ENCODE peak calls at places on chromosomes 13 and 19, in four cellular contexts. One of them, this sample, is unnamed.

GRCh38 chr19:53365899-53366493 is 491 bp downstream of the ZNF525 start:
- DNase-seq in H1: no peak
- DNase-seq in astrocyte: peak
- DNase-seq in mammary epithelial cell: peak
- DNase-seq in this sample: peak

GRCh38 chr13:35690546-35690945 is 214.1 kb upstream of the MAB21L1 start:
- DNase-seq in H1: no peak
- DNase-seq in astrocyte: peak
- DNase-seq in mammary epithelial cell: peak
- DNase-seq in this sample: no peak

GRCh38 chr19:55437410-55437809 is 5.7 kb downstream of the SHISA7 start:
- DNase-seq in H1: peak
- DNase-seq in astrocyte: peak
- DNase-seq in mammary epithelial cell: peak
- DNase-seq in this sample: peak

GRCh38 chr13:104289400-104289799 is 1223.2 kb upstream of the SLC10A2 start:
- DNase-seq in H1: no peak
- DNase-seq in astrocyte: peak
- DNase-seq in mammary epithelial cell: no peak
- DNase-seq in this sample: no peak

GRCh38 chr13:99086869-99087129 is 108.9 kb upstream of the DOCK9 start:
- DNase-seq in H1: no peak
- DNase-seq in astrocyte: peak
- DNase-seq in mammary epithelial cell: peak
- DNase-seq in this sample: no peak

GRCh38 chr13:52862358-52863206 is 14.1 kb upstream of the PCDH8 start:
- DNase-seq in H1: peak
- DNase-seq in astrocyte: no peak
- DNase-seq in mammary epithelial cell: no peak
- DNase-seq in this sample: peak

GRCh38 chr13:50125306-50125555 is 110.0 kb downstream of the KCNRG start:
- DNase-seq in H1: no peak
- DNase-seq in astrocyte: no peak
- DNase-seq in mammary epithelial cell: no peak
- DNase-seq in this sample: no peak

GRCh38 chr13:44306401-44307192 is 67.0 kb upstream of the SERP2 start:
- DNase-seq in H1: peak
- DNase-seq in astrocyte: peak
- DNase-seq in mammary epithelial cell: peak
- DNase-seq in this sample: no peak

GRCh38 chr13:112733661-112734379 is 44.0 kb downstream of the ATP11A start:
- DNase-seq in H1: no peak
- DNase-seq in astrocyte: peak
- DNase-seq in mammary epithelial cell: no peak
- DNase-seq in this sample: no peak

GRCh38 chr13:86559915-86560314 is 760.7 kb upstream of the SLITRK6 start:
- DNase-seq in H1: no peak
- DNase-seq in astrocyte: no peak
- DNase-seq in mammary epithelial cell: no peak
- DNase-seq in this sample: no peak

GRCh38 chr19:46607441-46607841 is 6.3 kb downstream of the CALM3 start:
- DNase-seq in H1: no peak
- DNase-seq in astrocyte: no peak
- DNase-seq in mammary epithelial cell: no peak
- DNase-seq in this sample: no peak

GRCh38 chr19:31308781-31309180 is 40.5 kb downstream of the TSHZ3 start:
- DNase-seq in H1: no peak
- DNase-seq in astrocyte: no peak
- DNase-seq in mammary epithelial cell: no peak
- DNase-seq in this sample: no peak

GRCh38 chr13:20798027-20798426 is 24.3 kb upstream of the EEF1AKMT1 start:
- DNase-seq in H1: no peak
- DNase-seq in astrocyte: no peak
- DNase-seq in mammary epithelial cell: no peak
- DNase-seq in this sample: no peak

GRCh38 chr13:94079876-94080275 is 399.6 kb downstream of the DCT start:
- DNase-seq in H1: no peak
- DNase-seq in astrocyte: peak
- DNase-seq in mammary epithelial cell: no peak
- DNase-seq in this sample: no peak

GRCh38 chr13:80235559-80236296 is 105.2 kb downstream of the SPRY2 start:
- DNase-seq in H1: no peak
- DNase-seq in astrocyte: peak
- DNase-seq in mammary epithelial cell: peak
- DNase-seq in this sample: peak

GRCh38 chr19:9883231-9883758 is 48.2 kb downstream of the PIN1 start:
- DNase-seq in H1: no peak
- DNase-seq in astrocyte: no peak
- DNase-seq in mammary epithelial cell: peak
- DNase-seq in this sample: no peak

GRCh38 chr19:48915757-48916156 is 15.6 kb downstream of the NUCB1 start:
- DNase-seq in H1: no peak
- DNase-seq in astrocyte: no peak
- DNase-seq in mammary epithelial cell: no peak
- DNase-seq in this sample: no peak

GRCh38 chr19:15432018-15432494 is 13.3 kb upstream of the AKAP8L start:
- DNase-seq in H1: no peak
- DNase-seq in astrocyte: no peak
- DNase-seq in mammary epithelial cell: no peak
- DNase-seq in this sample: no peak

GRCh38 chr19:9793051-9793591 is 24.6 kb upstream of the ZNF846 start:
- DNase-seq in H1: no peak
- DNase-seq in astrocyte: peak
- DNase-seq in mammary epithelial cell: peak
- DNase-seq in this sample: peak

GRCh38 chr19:919157-920050 is 2.3 kb downstream of the KISS1R start:
- DNase-seq in H1: peak
- DNase-seq in astrocyte: no peak
- DNase-seq in mammary epithelial cell: peak
- DNase-seq in this sample: peak

GRCh38 chr13:111961793-111962192 is 105.2 kb upstream of the SOX1 start:
- DNase-seq in H1: no peak
- DNase-seq in astrocyte: no peak
- DNase-seq in mammary epithelial cell: no peak
- DNase-seq in this sample: no peak

GRCh38 chr13:59356607-59357006 is 807.1 kb downstream of the DIAPH3 start:
- DNase-seq in H1: no peak
- DNase-seq in astrocyte: peak
- DNase-seq in mammary epithelial cell: no peak
- DNase-seq in this sample: no peak

DNA sequence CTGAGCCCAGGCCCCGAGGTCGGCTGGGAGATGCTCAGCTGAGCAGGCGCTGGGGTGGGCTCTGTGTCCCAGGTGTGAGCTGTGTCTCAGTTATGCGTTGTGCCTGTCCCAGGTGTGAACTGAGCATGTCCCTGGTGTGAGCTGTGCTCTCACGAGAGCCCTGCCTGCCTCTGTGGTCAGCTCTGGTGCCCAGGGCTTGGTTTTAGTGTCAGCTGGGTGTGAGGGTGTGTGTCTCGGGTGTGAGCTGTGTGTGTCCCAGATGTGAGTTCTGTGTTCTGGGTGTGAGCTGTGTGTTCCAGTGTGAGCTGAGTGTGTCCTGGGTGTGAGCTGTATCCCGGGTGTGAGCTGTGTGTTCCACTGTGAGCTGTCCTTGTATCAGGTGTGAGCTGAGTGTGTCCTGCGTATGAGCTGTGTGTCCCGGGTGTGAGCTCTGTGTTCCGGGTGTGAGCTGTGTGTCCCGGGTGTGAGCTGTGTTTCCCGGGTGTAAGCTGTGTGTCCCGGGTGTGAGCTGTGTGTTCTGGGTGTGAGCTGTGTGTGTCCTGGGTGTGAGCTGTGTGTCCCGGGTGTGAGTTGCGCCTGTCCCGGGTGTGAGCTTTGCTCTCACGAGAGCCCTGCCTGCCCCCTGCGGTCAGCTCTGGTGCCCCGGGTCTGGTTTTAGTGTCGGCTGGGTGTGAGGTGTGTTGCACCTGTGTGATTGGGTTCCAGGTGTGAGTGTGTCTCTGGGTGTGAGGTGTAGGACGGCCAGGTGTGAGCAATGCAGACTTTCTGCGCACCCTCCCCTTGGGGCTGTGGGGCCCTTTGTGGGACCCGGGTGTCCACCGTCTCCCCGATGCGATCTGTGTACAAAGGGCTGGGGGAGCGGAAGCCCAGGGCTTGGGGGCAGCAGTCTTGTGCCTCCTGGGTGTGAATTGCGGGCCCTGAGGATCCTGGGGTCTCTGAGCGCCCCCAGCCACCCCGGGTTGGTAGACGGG is 7.1 kb upstream of the PEAK3 start:
- DNase-seq in H1: no peak
- DNase-seq in astrocyte: no peak
- DNase-seq in mammary epithelial cell: no peak
- DNase-seq in this sample: no peak
- H3K4me2 ChIP-seq in H1: no peak
- H3K4me2 ChIP-seq in astrocyte: peak
- H3K4me2 ChIP-seq in mammary epithelial cell: no peak
- H3K4me2 ChIP-seq in this sample: no peak

DNA sequence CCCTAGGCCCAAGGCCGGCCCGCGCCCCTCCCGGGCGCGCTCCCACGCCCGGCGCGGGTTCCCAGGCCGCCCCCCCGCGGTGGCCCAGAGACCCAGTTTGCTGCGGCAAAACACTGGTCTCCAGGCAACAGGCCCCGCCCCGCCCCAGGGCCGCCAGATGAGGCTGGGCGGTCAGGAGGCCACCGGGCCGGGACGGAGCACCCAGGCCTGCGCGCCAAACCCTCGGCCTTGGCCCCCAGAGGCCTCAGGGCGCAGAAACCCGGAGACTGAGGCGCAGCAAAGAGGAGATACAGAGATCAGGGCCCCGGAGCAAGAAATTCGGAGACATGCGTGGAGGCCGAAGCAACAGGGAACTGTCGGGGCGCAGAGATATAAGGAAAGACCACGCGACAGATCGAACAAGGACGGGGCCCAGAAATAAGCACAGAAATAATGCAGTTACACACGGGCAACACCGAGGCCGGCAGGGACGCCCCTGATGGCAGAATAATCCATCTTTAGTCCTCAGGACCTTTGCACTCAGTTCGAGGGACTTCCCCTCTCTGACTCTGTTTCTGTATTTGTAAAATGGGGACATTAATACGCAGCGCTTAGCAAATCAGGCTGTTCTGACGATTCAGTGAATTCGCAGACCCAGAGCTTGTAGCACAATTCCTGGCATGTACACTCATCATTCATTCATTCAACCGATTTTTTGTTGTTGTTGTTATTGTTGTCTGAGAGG is 20.8 kb upstream of the ERCC1 start:
- DNase-seq in H1: peak
- DNase-seq in astrocyte: peak
- DNase-seq in mammary epithelial cell: peak
- DNase-seq in this sample: peak
- H3K4me2 ChIP-seq in H1: peak
- H3K4me2 ChIP-seq in astrocyte: peak
- H3K4me2 ChIP-seq in mammary epithelial cell: peak
- H3K4me2 ChIP-seq in this sample: peak

GRCh38 chr13:27415116-27415515 is 9.3 kb upstream of the GTF3A start:
- DNase-seq in H1: no peak
- DNase-seq in astrocyte: no peak
- DNase-seq in mammary epithelial cell: no peak
- DNase-seq in this sample: no peak
- H3K4me2 ChIP-seq in H1: no peak
- H3K4me2 ChIP-seq in astrocyte: no peak
- H3K4me2 ChIP-seq in mammary epithelial cell: no peak
- H3K4me2 ChIP-seq in this sample: no peak

DNA sequence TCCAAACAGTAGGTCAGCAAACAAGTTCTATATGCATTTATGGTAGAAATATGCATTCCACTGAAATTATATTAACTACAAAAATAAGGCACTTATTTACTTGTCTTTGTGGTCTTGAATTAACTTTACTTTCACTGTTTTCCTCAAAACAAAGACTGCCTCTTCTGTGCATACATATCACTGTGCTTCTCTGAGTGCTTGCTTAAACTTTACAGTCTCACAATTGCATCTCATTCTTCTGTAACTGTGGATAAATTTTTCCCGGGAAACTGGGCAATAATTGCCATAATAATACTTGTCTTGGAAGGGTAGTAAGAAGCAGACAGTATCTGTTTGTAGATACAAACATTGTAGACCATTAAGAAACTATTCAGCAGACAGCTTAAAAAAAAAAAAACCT is 38.4 kb downstream of the EFNB2 start:
- DNase-seq in H1: no peak
- DNase-seq in astrocyte: no peak
- DNase-seq in mammary epithelial cell: no peak
- DNase-seq in this sample: no peak
- H3K4me2 ChIP-seq in H1: no peak
- H3K4me2 ChIP-seq in astrocyte: no peak
- H3K4me2 ChIP-seq in mammary epithelial cell: no peak
- H3K4me2 ChIP-seq in this sample: no peak

GRCh38 chr19:37954421-37954874 is 47.4 kb downstream of the SIPA1L3 start:
- DNase-seq in H1: no peak
- DNase-seq in astrocyte: no peak
- DNase-seq in mammary epithelial cell: no peak
- DNase-seq in this sample: no peak
- H3K4me2 ChIP-seq in H1: no peak
- H3K4me2 ChIP-seq in astrocyte: no peak
- H3K4me2 ChIP-seq in mammary epithelial cell: no peak
- H3K4me2 ChIP-seq in this sample: no peak

GRCh38 chr13:101520672-101521071 is 68.2 kb downstream of the ITGBL1 start:
- DNase-seq in H1: no peak
- DNase-seq in astrocyte: peak
- DNase-seq in mammary epithelial cell: peak
- DNase-seq in this sample: no peak
- H3K4me2 ChIP-seq in H1: no peak
- H3K4me2 ChIP-seq in astrocyte: peak
- H3K4me2 ChIP-seq in mammary epithelial cell: no peak
- H3K4me2 ChIP-seq in this sample: no peak

DNA sequence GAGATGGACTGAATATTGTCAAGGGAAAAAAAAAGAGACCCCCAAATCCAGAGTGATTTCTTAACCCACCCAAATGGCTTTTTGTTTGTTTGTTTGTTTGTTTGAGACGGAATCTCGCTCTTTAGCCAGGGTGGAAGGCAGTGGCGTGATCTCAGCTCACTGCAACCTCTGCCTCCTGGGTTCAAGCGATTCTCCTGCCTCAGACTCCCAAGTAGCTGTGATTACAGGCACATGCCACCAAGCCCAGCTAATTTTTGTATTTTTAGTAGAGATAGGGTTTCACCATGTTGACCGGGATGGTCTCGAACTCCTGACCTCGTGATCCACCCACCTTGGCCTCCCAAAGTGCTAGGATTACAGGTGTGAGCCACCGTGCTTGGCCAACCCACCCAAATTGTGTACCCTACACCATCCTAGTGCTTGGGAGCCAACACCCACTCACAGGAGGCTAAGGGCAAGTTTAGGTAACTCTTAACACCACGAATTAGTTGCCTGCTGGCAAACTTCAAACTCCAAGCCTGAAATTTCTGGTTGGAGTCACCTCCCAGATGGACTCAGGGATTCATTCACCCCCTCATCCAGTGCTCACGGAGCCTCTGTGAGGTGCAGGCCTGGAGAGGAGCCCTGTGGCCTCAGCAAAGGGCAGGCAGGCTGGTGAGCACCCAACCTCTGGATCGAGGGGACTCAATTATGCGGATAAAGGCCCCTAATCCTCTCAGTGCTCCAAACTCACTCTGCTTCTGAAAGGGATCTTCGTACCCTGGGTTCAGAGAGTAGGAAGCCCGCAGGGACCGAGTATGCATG is 37.6 kb downstream of the ACTN4 start:
- DNase-seq in H1: no peak
- DNase-seq in astrocyte: no peak
- DNase-seq in mammary epithelial cell: no peak
- DNase-seq in this sample: no peak
- H3K4me2 ChIP-seq in H1: peak
- H3K4me2 ChIP-seq in astrocyte: peak
- H3K4me2 ChIP-seq in mammary epithelial cell: peak
- H3K4me2 ChIP-seq in this sample: peak

GRCh38 chr13:110468986-110469495 is 92.5 kb downstream of the RAB20 start:
- DNase-seq in H1: no peak
- DNase-seq in astrocyte: no peak
- DNase-seq in mammary epithelial cell: no peak
- DNase-seq in this sample: no peak
- H3K4me2 ChIP-seq in H1: no peak
- H3K4me2 ChIP-seq in astrocyte: no peak
- H3K4me2 ChIP-seq in mammary epithelial cell: no peak
- H3K4me2 ChIP-seq in this sample: no peak